ENCODE peak calls at places on chromosomes 7 and 10, in five cellular contexts. U, L, E, T and J are unnamed samples.

GRCh38 chr10:100520811-100521210 is 1.1 kb upstream of the SEC31B start:
- DNase-seq in L (peak), U (no peak), E (peak), T (no peak), J (no peak)

GRCh38 chr7:70371652-70372051 is 760.3 kb upstream of the GALNT17 start:
- DNase-seq in T (no peak), U (no peak), L (no peak), E (no peak), J (no peak)

GRCh38 chr7:75571209-75571608 is 79.1 kb downstream of the SPDYE5 start:
- DNase-seq in L (no peak), E (no peak), U (no peak), T (no peak), J (no peak)

GRCh38 chr7:119720541-119720940 is 552.4 kb upstream of the KCND2 start:
- DNase-seq in L (peak), T (no peak), E (peak), U (no peak), J (no peak)

GRCh38 chr7:5630670-5631069 is 150.8 kb downstream of the RNF216 start:
- DNase-seq in L (no peak), E (peak), T (no peak), U (no peak), J (no peak)

GRCh38 chr10:85767936-85768335 is 598.7 kb downstream of the GRID1 start:
- DNase-seq in U (no peak), T (no peak), E (no peak), L (no peak), J (no peak)

GRCh38 chr7:82109288-82109687 is 334.3 kb downstream of the CACNA2D1 start:
- DNase-seq in U (no peak), L (peak), T (no peak), E (peak), J (no peak)

GRCh38 chr7:93043393-93043985 is 74.3 kb downstream of the SAMD9 start:
- DNase-seq in T (no peak), E (peak), U (peak), L (peak), J (peak)

GRCh38 chr10:12050528-12050927 is 7.9 kb upstream of the UPF2 start:
- DNase-seq in L (no peak), E (no peak), U (no peak), T (no peak), J (no peak)

GRCh38 chr7:29588900-29589696 is 25.5 kb downstream of the PRR15 start:
- DNase-seq in L (peak), U (no peak), E (peak), T (peak), J (no peak)

GRCh38 chr10:28841625-28842024 is 164.3 kb downstream of the BAMBI start:
- DNase-seq in L (peak), E (peak), U (no peak), T (no peak), J (no peak)

GRCh38 chr7:30755384-30756154 is 3.6 kb downstream of the INMT start:
- DNase-seq in L (peak), E (peak), U (no peak), T (no peak), J (no peak)

GRCh38 chr10:84665883-84666463 is 337.6 kb downstream of the CCSER2 start:
- DNase-seq in U (no peak), E (no peak), T (peak), L (no peak), J (peak)

GRCh38 chr10:52755297-52756062 is 17.1 kb downstream of the MBL2 start:
- DNase-seq in L (peak), E (peak), T (peak), U (no peak), J (no peak)

GRCh38 chr10:67788028-67788886 is 49.7 kb downstream of the DNAJC12 start:
- DNase-seq in U (peak), L (no peak), T (peak), E (no peak), J (peak)

GRCh38 chr7:30909431-30909830 is 2.2 kb upstream of the AQP1 start:
- DNase-seq in E (no peak), U (no peak), L (no peak), T (no peak), J (no peak)

GRCh38 chr10:52215745-52216361 is 98.2 kb upstream of the DKK1 start:
- DNase-seq in T (peak), U (peak), L (peak), E (peak), J (no peak)

GRCh38 chr10:44965651-44966097 is 6.1 kb downstream of the RASSF4 start:
- DNase-seq in L (no peak), U (no peak), E (no peak), T (no peak), J (no peak)
- H2AFZ ChIP-seq in L (no peak), U (no peak), E (no peak), T (no peak), J (no peak)

DNA sequence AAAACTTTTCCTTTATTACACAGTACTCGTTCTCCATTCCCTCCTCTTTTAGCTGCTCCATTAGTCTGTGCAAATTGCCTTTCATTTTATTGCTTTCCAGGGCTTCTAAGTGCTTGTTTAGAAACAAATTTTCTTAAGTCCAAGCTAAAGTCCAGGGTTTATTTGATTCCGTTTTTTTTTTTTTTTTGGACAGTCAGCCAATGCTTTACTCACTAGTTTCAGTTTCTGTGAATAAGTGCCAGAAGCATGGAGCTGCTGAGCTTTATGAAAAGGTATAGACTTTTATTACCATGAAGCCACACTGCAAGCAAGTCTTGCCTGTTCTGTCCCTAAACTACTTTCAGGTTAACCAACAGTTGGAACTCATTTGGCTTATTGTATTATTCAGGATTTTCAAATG is 455.0 kb downstream of the GFRA1 start:
- DNase-seq in T (no peak), L (peak), E (peak), U (no peak), J (no peak)
- H3K4me3 ChIP-seq in T (no peak), L (no peak), E (no peak), U (no peak), J (no peak)

GRCh38 chr7:130205084-130205947 is at the start of gene TMEM209:
- DNase-seq in L (peak), U (peak), E (peak), T (peak), J (peak)
- H4K91ac ChIP-seq in L (peak), U (no peak), E (peak), T (peak), J (peak)

DNA sequence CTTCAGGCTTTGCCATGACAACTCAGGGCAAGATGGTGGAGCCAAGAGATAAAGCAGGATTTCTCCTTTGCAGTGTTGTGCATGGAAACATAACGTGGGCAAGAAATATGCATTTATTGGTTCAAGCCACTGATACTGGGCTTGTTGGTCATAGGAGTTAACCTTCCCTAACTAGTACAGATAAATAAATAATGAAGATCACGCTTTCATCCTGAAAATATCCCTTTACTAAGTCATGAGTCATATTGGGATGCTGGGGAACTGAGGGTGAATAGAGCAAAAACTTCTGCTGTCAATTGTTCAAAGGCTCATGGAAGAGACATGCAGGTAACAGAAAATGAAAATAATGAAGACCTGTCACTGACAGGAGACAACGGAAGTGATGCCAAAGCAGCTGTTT is 55.5 kb downstream of the TES start:
- DNase-seq in T (no peak), E (no peak), L (peak), U (no peak), J (no peak)
- H2AFZ ChIP-seq in T (no peak), E (no peak), L (peak), U (no peak), J (no peak)